ENCODE peak calls at places on chromosomes 13 and 19, in seven cellular contexts. One of them, this sample, is unnamed. For H3K4me1, the result is how much of the 10 kb centered on the place peaks cover.

GRCh38 chr19:19406878-19407639 is 1.6 kb downstream of the GATAD2A start:
- DNase-seq in GM23338: no peak
- DNase-seq in psoas muscle: peak
- DNase-seq in mucosa of descending colon: peak
- DNase-seq in uterus: no peak
- DNase-seq in gastrocnemius medialis: peak
- DNase-seq in HAP-1: peak
- DNase-seq in this sample: peak

GRCh38 chr13:83515267-83515666 is 367.0 kb downstream of the SLITRK1 start:
- DNase-seq in psoas muscle: no peak
- DNase-seq in gastrocnemius medialis: no peak
- DNase-seq in mucosa of descending colon: no peak
- DNase-seq in GM23338: no peak
- DNase-seq in HAP-1: no peak
- DNase-seq in uterus: no peak
- DNase-seq in this sample: no peak

GRCh38 chr13:24385902-24386301 is 76.5 kb downstream of the C1QTNF9 start:
- DNase-seq in GM23338: no peak
- DNase-seq in gastrocnemius medialis: no peak
- DNase-seq in psoas muscle: no peak
- DNase-seq in HAP-1: no peak
- DNase-seq in mucosa of descending colon: no peak
- DNase-seq in uterus: no peak
- DNase-seq in this sample: no peak

GRCh38 chr13:20131057-20131832 is 29.6 kb downstream of the GJA3 start:
- DNase-seq in mucosa of descending colon: no peak
- DNase-seq in HAP-1: no peak
- DNase-seq in GM23338: no peak
- DNase-seq in gastrocnemius medialis: no peak
- DNase-seq in uterus: no peak
- DNase-seq in psoas muscle: no peak
- DNase-seq in this sample: no peak

GRCh38 chr13:23639672-23640275 is 69.6 kb downstream of the TNFRSF19 start:
- DNase-seq in mucosa of descending colon: no peak
- DNase-seq in gastrocnemius medialis: no peak
- DNase-seq in GM23338: no peak
- DNase-seq in uterus: no peak
- DNase-seq in psoas muscle: no peak
- DNase-seq in HAP-1: peak
- DNase-seq in this sample: no peak

GRCh38 chr13:25429466-25429865 is 57.7 kb downstream of the ATP8A2 start:
- DNase-seq in mucosa of descending colon: no peak
- DNase-seq in GM23338: no peak
- DNase-seq in HAP-1: no peak
- DNase-seq in uterus: no peak
- DNase-seq in gastrocnemius medialis: no peak
- DNase-seq in psoas muscle: no peak
- DNase-seq in this sample: no peak

GRCh38 chr13:86684402-86684801 is 885.2 kb upstream of the SLITRK6 start:
- DNase-seq in uterus: no peak
- DNase-seq in GM23338: no peak
- DNase-seq in gastrocnemius medialis: no peak
- DNase-seq in mucosa of descending colon: no peak
- DNase-seq in psoas muscle: no peak
- DNase-seq in HAP-1: no peak
- DNase-seq in this sample: no peak

GRCh38 chr19:23810496-23810895 is 51.8 kb upstream of the ZNF681 start:
- DNase-seq in GM23338: no peak
- DNase-seq in HAP-1: no peak
- DNase-seq in gastrocnemius medialis: no peak
- DNase-seq in mucosa of descending colon: no peak
- DNase-seq in psoas muscle: no peak
- DNase-seq in uterus: no peak
- DNase-seq in this sample: no peak

DNA sequence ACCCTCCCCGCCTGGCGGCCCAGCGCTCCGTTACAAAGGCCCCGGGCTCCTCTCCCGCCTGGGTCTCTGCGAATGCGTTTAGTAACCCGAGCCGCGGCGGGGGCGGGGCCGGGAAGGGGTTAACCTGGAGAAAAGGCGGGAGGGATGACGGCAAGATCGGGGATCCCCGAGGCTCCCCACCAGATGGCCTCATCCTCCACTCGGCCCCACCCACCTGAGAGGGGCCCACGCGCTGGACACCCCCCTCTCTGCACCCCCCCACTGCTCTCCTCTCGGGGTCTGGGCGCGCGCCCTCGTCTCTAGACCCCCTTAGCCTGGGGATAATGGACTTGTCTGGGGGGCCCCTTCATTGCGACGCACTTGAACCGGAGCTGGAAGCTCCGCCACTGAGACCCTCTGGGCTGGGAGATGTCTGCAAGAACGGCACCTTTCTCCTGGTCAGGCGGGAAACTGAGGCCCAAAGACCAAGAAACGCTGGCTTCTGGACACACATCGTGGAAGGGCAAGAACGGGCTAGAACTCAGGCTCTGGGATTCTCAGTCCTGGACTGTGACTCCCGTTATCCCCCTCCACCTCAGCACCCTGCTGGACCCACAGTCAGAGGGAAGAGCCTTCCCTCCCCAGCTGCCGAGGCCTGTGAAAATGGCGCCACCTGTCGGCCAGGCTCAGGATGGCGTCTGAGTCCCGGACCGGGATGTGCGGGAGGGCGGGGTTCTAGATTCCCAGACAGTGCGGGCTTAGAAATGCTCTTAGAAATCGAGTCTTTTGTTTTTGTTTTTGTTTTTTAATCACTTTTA is 2.9 kb upstream of the LTBP4 start:
- DNase-seq in uterus: peak
- DNase-seq in mucosa of descending colon: peak
- DNase-seq in gastrocnemius medialis: peak
- DNase-seq in psoas muscle: peak
- DNase-seq in GM23338: peak
- DNase-seq in HAP-1: peak
- DNase-seq in this sample: peak
- H3K4me3 ChIP-seq in uterus: no peak
- H3K4me3 ChIP-seq in mucosa of descending colon: no peak
- H3K4me3 ChIP-seq in gastrocnemius medialis: no peak
- H3K4me3 ChIP-seq in psoas muscle: peak
- H3K4me3 ChIP-seq in GM23338: peak
- H3K4me3 ChIP-seq in HAP-1: peak
- H3K4me3 ChIP-seq in this sample: no peak

GRCh38 chr19:38682872-38683392 is 35.5 kb downstream of the ACTN4 start:
- DNase-seq in mucosa of descending colon: no peak
- DNase-seq in gastrocnemius medialis: no peak
- DNase-seq in psoas muscle: no peak
- DNase-seq in HAP-1: no peak
- DNase-seq in uterus: no peak
- DNase-seq in GM23338: no peak
- DNase-seq in this sample: no peak

GRCh38 chr19:38684862-38685665 is 37.6 kb downstream of the ACTN4 start:
- DNase-seq in psoas muscle: no peak
- DNase-seq in uterus: no peak
- DNase-seq in GM23338: no peak
- DNase-seq in HAP-1: no peak
- DNase-seq in gastrocnemius medialis: no peak
- DNase-seq in mucosa of descending colon: no peak
- DNase-seq in this sample: no peak

GRCh38 chr19:38685666-38686529 is 38.4 kb downstream of the ACTN4 start:
- DNase-seq in GM23338: peak
- DNase-seq in HAP-1: peak
- DNase-seq in psoas muscle: no peak
- DNase-seq in mucosa of descending colon: no peak
- DNase-seq in uterus: no peak
- DNase-seq in gastrocnemius medialis: no peak
- DNase-seq in this sample: no peak

GRCh38 chr19:38683393-38684077 is 36.1 kb downstream of the ACTN4 start:
- DNase-seq in uterus: peak
- DNase-seq in HAP-1: no peak
- DNase-seq in gastrocnemius medialis: peak
- DNase-seq in mucosa of descending colon: peak
- DNase-seq in GM23338: peak
- DNase-seq in psoas muscle: peak
- DNase-seq in this sample: peak

DNA sequence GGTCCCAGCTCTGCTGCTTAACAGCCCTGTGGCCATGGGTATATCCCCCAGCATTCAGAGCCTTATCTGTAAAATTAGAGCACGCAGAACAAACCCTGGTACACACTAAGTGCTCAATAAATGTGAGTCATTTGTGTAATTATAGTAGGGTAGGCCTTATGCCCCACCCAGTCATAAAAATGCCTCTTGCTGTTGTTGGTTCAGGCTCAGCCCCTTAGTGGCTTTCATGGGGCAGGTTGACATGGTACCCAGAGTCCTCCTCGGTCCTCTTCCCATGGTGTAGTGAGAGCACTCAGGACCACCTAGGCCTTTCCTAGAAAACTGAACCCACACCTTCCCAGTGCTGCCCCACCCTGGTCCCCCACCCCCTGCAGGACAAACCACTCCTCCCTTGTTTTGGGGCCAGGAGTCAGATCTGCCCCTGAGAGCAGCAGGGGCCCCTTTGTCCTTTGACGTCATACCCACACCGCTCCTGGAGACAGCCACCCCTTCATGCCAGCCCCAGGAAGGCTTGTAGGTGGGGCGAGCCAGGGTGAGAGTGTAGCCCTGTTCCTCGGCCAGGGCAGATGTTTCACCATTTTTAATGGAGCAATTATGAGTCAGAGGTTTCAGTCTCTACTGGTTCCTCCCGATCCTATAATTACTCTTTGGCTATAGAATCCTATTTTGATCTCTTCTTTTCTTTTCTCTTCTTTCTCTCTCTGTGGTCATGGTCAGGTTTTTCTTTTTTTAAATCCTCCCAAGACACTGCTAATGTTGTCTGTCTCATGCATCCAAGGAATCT is 36.8 kb downstream of the ACTN4 start:
- DNase-seq in GM23338: no peak
- DNase-seq in mucosa of descending colon: peak
- DNase-seq in uterus: peak
- DNase-seq in HAP-1: peak
- DNase-seq in gastrocnemius medialis: peak
- DNase-seq in psoas muscle: peak
- DNase-seq in this sample: no peak
- H3K4me1 ChIP-seq in GM23338: half or more
- H3K4me1 ChIP-seq in mucosa of descending colon: half or more
- H3K4me1 ChIP-seq in uterus: under half
- H3K4me1 ChIP-seq in HAP-1: under half
- H3K4me1 ChIP-seq in gastrocnemius medialis: half or more
- H3K4me1 ChIP-seq in psoas muscle: half or more
- H3K4me1 ChIP-seq in this sample: half or more

GRCh38 chr19:17948967-17949930 is 16.4 kb downstream of the CCDC124 start:
- DNase-seq in GM23338: no peak
- DNase-seq in uterus: no peak
- DNase-seq in psoas muscle: no peak
- DNase-seq in mucosa of descending colon: no peak
- DNase-seq in HAP-1: no peak
- DNase-seq in gastrocnemius medialis: no peak
- DNase-seq in this sample: no peak
- H3K4me3 ChIP-seq in GM23338: peak
- H3K4me3 ChIP-seq in uterus: peak
- H3K4me3 ChIP-seq in psoas muscle: peak
- H3K4me3 ChIP-seq in mucosa of descending colon: no peak
- H3K4me3 ChIP-seq in HAP-1: peak
- H3K4me3 ChIP-seq in gastrocnemius medialis: peak
- H3K4me3 ChIP-seq in this sample: no peak

GRCh38 chr13:33798023-33798422 is 19.9 kb upstream of the RFC3 start:
- DNase-seq in HAP-1: no peak
- DNase-seq in GM23338: no peak
- DNase-seq in uterus: no peak
- DNase-seq in psoas muscle: no peak
- DNase-seq in gastrocnemius medialis: no peak
- DNase-seq in mucosa of descending colon: no peak
- DNase-seq in this sample: no peak

GRCh38 chr13:33793726-33794125 is 24.2 kb upstream of the RFC3 start:
- DNase-seq in mucosa of descending colon: no peak
- DNase-seq in gastrocnemius medialis: no peak
- DNase-seq in psoas muscle: no peak
- DNase-seq in GM23338: no peak
- DNase-seq in uterus: no peak
- DNase-seq in HAP-1: no peak
- DNase-seq in this sample: no peak

GRCh38 chr13:33796095-33796494 is 21.9 kb upstream of the RFC3 start:
- DNase-seq in psoas muscle: no peak
- DNase-seq in gastrocnemius medialis: no peak
- DNase-seq in HAP-1: peak
- DNase-seq in GM23338: no peak
- DNase-seq in mucosa of descending colon: no peak
- DNase-seq in uterus: no peak
- DNase-seq in this sample: no peak

GRCh38 chr13:33797622-33798021 is 20.3 kb upstream of the RFC3 start:
- DNase-seq in psoas muscle: no peak
- DNase-seq in gastrocnemius medialis: no peak
- DNase-seq in uterus: no peak
- DNase-seq in HAP-1: no peak
- DNase-seq in GM23338: no peak
- DNase-seq in mucosa of descending colon: no peak
- DNase-seq in this sample: no peak

DNA sequence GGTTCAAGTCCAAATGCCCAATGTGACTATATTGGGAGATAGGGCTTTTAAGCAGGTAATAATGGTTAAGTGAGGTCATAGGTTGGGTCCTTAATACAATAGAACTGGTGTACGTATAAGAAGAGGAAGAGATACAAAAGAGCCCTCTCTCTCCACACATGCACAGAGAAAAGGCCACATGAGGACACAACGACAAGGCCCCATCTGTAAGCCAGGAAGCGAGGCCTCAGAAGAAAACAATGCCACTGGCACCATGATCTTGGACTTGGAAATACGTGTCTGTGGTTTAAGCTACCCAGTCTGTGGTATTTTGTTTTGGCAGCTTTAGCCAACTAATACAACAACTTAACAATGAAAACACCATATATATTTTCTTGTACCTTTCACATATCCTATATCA is 23.4 kb upstream of the RFC3 start:
- DNase-seq in GM23338: no peak
- DNase-seq in HAP-1: no peak
- DNase-seq in mucosa of descending colon: no peak
- DNase-seq in uterus: no peak
- DNase-seq in gastrocnemius medialis: no peak
- DNase-seq in psoas muscle: no peak
- DNase-seq in this sample: no peak
- H3K4me1 ChIP-seq in GM23338: under half
- H3K4me1 ChIP-seq in HAP-1: under half
- H3K4me1 ChIP-seq in mucosa of descending colon: under half
- H3K4me1 ChIP-seq in uterus: under half
- H3K4me1 ChIP-seq in gastrocnemius medialis: under half
- H3K4me1 ChIP-seq in psoas muscle: under half
- H3K4me1 ChIP-seq in this sample: under half